ENCODE peak calls at places on chromosomes 4 and X, in ten cellular contexts. A is NCI-H2081; H is transverse colon; I is breast epithelium; T is A172; S is heart right ventricle; E is heart left ventricle; J is astrocyte of the spinal cord; K is stimulated activated CD8-positive, alpha-beta memory T cell treated with anti-CD3 and anti-CD28 coated beads, Interleukin-4, amount 100 ng/mL, for 48 hours; R is hypothalamus. Y is an unnamed sample.

GRCh38 chr4:25484243-25484721 is 107.2 kb downstream of the ANAPC4 start:
- DNase-seq in T (peak), H (no peak), J (no peak), R (no peak), K (no peak), S (no peak), E (no peak), I (no peak), A (peak), Y (no peak)

GRCh38 chr4:76572224-76572623 is 137.2 kb downstream of the SHROOM3 start:
- DNase-seq in S (no peak), R (no peak), K (no peak), I (no peak), E (no peak), J (no peak), H (no peak), A (no peak), T (no peak), Y (no peak)

GRCh38 chr4:37946503-37947179 is 13.6 kb upstream of the PTTG2 start:
- DNase-seq in S (peak), J (no peak), A (no peak), T (no peak), K (no peak), H (peak), R (no peak), I (no peak), E (peak), Y (no peak)

GRCh38 chrX:19799319-19800182 is 87.8 kb downstream of the SH3KBP1 start:
- DNase-seq in T (peak), J (peak), K (peak), R (no peak), E (peak), S (peak), H (no peak), I (no peak), A (peak), Y (no peak)

GRCh38 chr4:133402616-133403015 is 253.5 kb downstream of the PCDH10 start:
- DNase-seq in E (no peak), J (peak), I (no peak), S (no peak), R (no peak), K (no peak), A (no peak), H (no peak), T (peak), Y (no peak)

GRCh38 chrX:4708970-4709760 is 995.7 kb upstream of the PRKX start:
- DNase-seq in J (no peak), A (no peak), I (no peak), T (no peak), E (no peak), H (no peak), K (no peak), R (no peak), S (no peak), Y (no peak)

GRCh38 chr4:37970702-37971101 is 10.5 kb downstream of the PTTG2 start:
- DNase-seq in R (no peak), I (peak), E (peak), A (no peak), J (peak), T (peak), H (peak), S (peak), K (peak), Y (no peak)

GRCh38 chrX:152197425-152197824 is 59.0 kb upstream of the MAGEA10 start:
- DNase-seq in T (no peak), K (no peak), R (no peak), I (no peak), E (no peak), A (no peak), S (no peak), H (no peak), J (no peak), Y (no peak)

GRCh38 chr4:52423967-52424366 is 235.1 kb downstream of the USP46 start:
- DNase-seq in S (no peak), A (no peak), H (no peak), E (no peak), I (no peak), R (no peak), T (no peak), K (no peak), J (no peak), Y (no peak)

GRCh38 chrX:48720580-48721240 is 24.2 kb downstream of the SUV39H1 start:
- DNase-seq in J (no peak), K (no peak), E (no peak), T (no peak), A (no peak), H (no peak), S (no peak), R (no peak), I (no peak), Y (no peak)

GRCh38 chr4:149589826-149590225 is 225.8 kb downstream of the IQCM start:
- DNase-seq in I (no peak), K (no peak), S (no peak), R (no peak), J (no peak), E (no peak), T (no peak), H (no peak), A (no peak), Y (no peak)

GRCh38 chrX:114584983-114585842 is 1.3 kb downstream of the HTR2C start:
- DNase-seq in T (no peak), R (no peak), J (no peak), A (no peak), I (no peak), S (no peak), E (no peak), H (no peak), K (no peak), Y (no peak)

GRCh38 chr4:155787113-155787710 is 28.4 kb downstream of the GUCY1B1 start:
- DNase-seq in J (peak), A (peak), T (peak), E (no peak), H (no peak), S (no peak), I (no peak), R (no peak), K (no peak), Y (no peak)

GRCh38 chr4:174292473-174292872 is 8.8 kb downstream of the CEP44 start:
- DNase-seq in R (no peak), H (no peak), T (no peak), E (no peak), I (no peak), A (no peak), K (no peak), J (no peak), S (no peak), Y (no peak)

GRCh38 chrX:15739886-15740285 is 1.8 kb downstream of the CA5B start:
- DNase-seq in T (no peak), J (no peak), S (no peak), H (no peak), R (no peak), A (no peak), K (no peak), I (no peak), E (no peak), Y (no peak)

GRCh38 chr4:129092636-129093172 is 635 bp downstream of the SCLT1 start:
- DNase-seq in A (peak), S (no peak), J (no peak), T (peak), R (no peak), E (no peak), K (no peak), H (no peak), I (no peak), Y (no peak)

GRCh38 chr4:149885896-149886295 is 70.3 kb upstream of the IQCM start:
- DNase-seq in R (no peak), I (no peak), S (no peak), H (no peak), E (no peak), K (no peak), A (no peak), J (peak), T (peak), Y (no peak)

GRCh38 chrX:12309040-12309732 is 170.9 kb downstream of the FRMPD4 start:
- DNase-seq in R (no peak), E (no peak), H (no peak), S (no peak), I (no peak), K (no peak), J (no peak), T (no peak), A (peak), Y (no peak)

GRCh38 chrX:30521440-30522182 is 56.0 kb downstream of the TASL start:
- DNase-seq in J (peak), H (no peak), K (no peak), R (no peak), A (no peak), S (no peak), I (no peak), T (peak), E (no peak), Y (no peak)

GRCh38 chr4:114163051-114163450 is 183.6 kb upstream of the ARSJ start:
- DNase-seq in K (no peak), T (no peak), R (no peak), I (no peak), A (no peak), S (no peak), E (no peak), H (no peak), J (no peak), Y (no peak)

Y was measured in esophagus muscularis mucosa.